ENCODE peak calls at places on chromosomes 13 and 19, in nine cellular contexts. R is foreskin fibroblast, C is fibroblast of gingiva, V is sciatic nerve, A is cardiac fibroblast, G is activated T-helper 1 cell treated with Interleukin-2 at 50 U/mL for 16 hours, O is T-helper 2 cell, U is GM04504, K is ureter. H is an unnamed sample.

GRCh38 chr19:54674021-54674617 is 11.3 kb downstream of the LILRB4 start:
- DNase-seq in K (no peak), O (no peak), R (no peak), A (peak; percentile 59), G (no peak), V (no peak), C (no peak), U (no peak), H (no peak)

GRCh38 chr19:17718988-17719711 is at the start of gene MAP1S:
- DNase-seq in R (peak; percentile 52), O (peak; percentile 50), K (peak; percentile 57), C (peak; percentile 29), U (no peak), A (peak; percentile 53), V (peak; percentile 75), G (peak; percentile 48), H (no peak)

GRCh38 chr13:63636231-63636993 is 2220.8 kb upstream of the PCDH20 start:
- DNase-seq in O (no peak), R (no peak), V (no peak), U (no peak), G (no peak), K (no peak), C (no peak), A (peak; percentile 7), H (no peak)

GRCh38 chr19:13984186-13984585 is 21.9 kb downstream of the RFX1 start:
- DNase-seq in R (no peak), C (no peak), K (no peak), U (no peak), G (no peak), O (no peak), V (no peak), A (no peak), H (no peak)

GRCh38 chr13:40259899-40260298 is 406.5 kb downstream of the FOXO1 start:
- DNase-seq in R (no peak), G (no peak), O (no peak), A (no peak), U (no peak), K (no peak), V (no peak), C (peak; percentile 20), H (no peak)

GRCh38 chr19:5805465-5806132 is 732 bp downstream of the NRTN start:
- DNase-seq in U (no peak), R (no peak), A (peak; percentile 41), O (peak; percentile 40), V (no peak), K (no peak), C (peak; percentile 21), G (peak; percentile 45), H (no peak)

GRCh38 chr19:10863107-10863700 is 8.1 kb upstream of the CARM1 start:
- DNase-seq in G (no peak), O (no peak), C (no peak), V (no peak), R (no peak), A (peak; percentile 64), U (no peak), K (no peak), H (no peak)

GRCh38 chr13:50387124-50387581 is 371.9 kb downstream of the KCNRG start:
- DNase-seq in A (peak; percentile 30), V (peak; percentile 64), G (no peak), R (no peak), U (no peak), K (no peak), O (peak; percentile 4), C (peak; percentile 19), H (no peak)

GRCh38 chr13:28679628-28680027 is 20.7 kb downstream of the POMP start:
- DNase-seq in K (no peak), O (no peak), C (no peak), R (no peak), G (no peak), V (no peak), U (no peak), A (peak; percentile 43), H (no peak)

GRCh38 chr19:57961785-57962184 is 12.5 kb downstream of the C19orf18 start:
- DNase-seq in A (no peak), U (no peak), K (no peak), V (no peak), R (no peak), G (no peak), O (no peak), C (no peak), H (no peak)

GRCh38 chr13:49046534-49046933 is 70.8 kb downstream of the FNDC3A start:
- DNase-seq in G (no peak), O (no peak), R (no peak), A (peak; percentile 44), U (no peak), V (no peak), K (no peak), C (no peak), H (no peak)

GRCh38 chr19:435056-435706 is 25.7 kb downstream of the SHC2 start:
- DNase-seq in G (no peak), C (no peak), V (no peak), O (no peak), K (no peak), U (no peak), A (no peak), R (no peak), H (no peak)

GRCh38 chr13:111361873-111362648 is 41.6 kb downstream of the TEX29 start:
- DNase-seq in G (no peak), V (no peak), R (no peak), C (no peak), O (no peak), A (no peak), U (no peak), K (no peak), H (no peak)

GRCh38 chr13:27922974-27923612 is 3.3 kb downstream of the PDX1 start:
- DNase-seq in V (no peak), A (no peak), G (no peak), C (no peak), U (no peak), R (no peak), O (no peak), K (no peak), H (no peak)

GRCh38 chr13:49560270-49561063 is 24.9 kb downstream of the RCBTB1 start:
- DNase-seq in K (peak; percentile 72), C (peak; percentile 20), U (no peak), R (no peak), G (no peak), O (no peak), V (no peak), A (peak; percentile 31), H (no peak)

GRCh38 chr19:17302391-17303166 is 646 bp downstream of the ABHD8 start:
- DNase-seq in V (no peak), K (no peak), A (no peak), C (no peak), R (no peak), U (no peak), G (peak; percentile 17), O (no peak), H (no peak)

GRCh38 chr13:33610471-33611015 is 207.4 kb upstream of the RFC3 start:
- DNase-seq in K (no peak), O (peak; percentile 64), C (no peak), R (no peak), U (no peak), A (peak; percentile 1), V (peak; percentile 69), G (peak; percentile 35), H (no peak)